ENCODE peak calls at places on chromosomes 2 and 18, in four cellular contexts. M, R, U and D are unnamed samples.

GRCh38 chr2:152532241-152532640 is 185.0 kb downstream of the PRPF40A start:
- DNase-seq in U (no peak), M (no peak), R (no peak), D (no peak)

GRCh38 chr2:147273628-147274027 is 571.2 kb upstream of the ACVR2A start:
- DNase-seq in U (no peak), R (no peak), M (no peak), D (no peak)

GRCh38 chr2:235936493-235936892 is 231.7 kb downstream of the GBX2 start:
- DNase-seq in U (no peak), R (peak; percentile 30), M (peak; percentile 25), D (no peak)

GRCh38 chr2:40315684-40316083 is 136.2 kb downstream of the SLC8A1 start:
- DNase-seq in R (no peak), M (no peak), U (no peak), D (no peak)

GRCh38 chr2:150570712-150571111 is 83.2 kb upstream of the RND3 start:
- DNase-seq in M (no peak), U (no peak), R (no peak), D (no peak)

GRCh38 chr2:5696351-5696740 is 4.2 kb downstream of the SOX11 start:
- DNase-seq in R (no peak), M (no peak), U (no peak), D (no peak)

GRCh38 chr2:233700028-233700635 is 7.4 kb downstream of the UGT1A6 start:
- DNase-seq in R (no peak), M (peak; percentile 56), U (no peak), D (no peak)

GRCh38 chr2:19667085-19667484 is 234.7 kb downstream of the TTC32 start:
- DNase-seq in U (no peak), M (no peak), R (no peak), D (no peak)

GRCh38 chr2:196170202-196170680 is 1.1 kb downstream of the STK17B start:
- DNase-seq in M (peak; percentile 28), U (no peak), R (peak; percentile 23), D (peak; percentile 37)

GRCh38 chr18:29383311-29384273 is 1206.7 kb upstream of the CDH2 start:
- DNase-seq in U (peak; percentile 11), R (no peak), M (no peak), D (no peak)

GRCh38 chr2:216645636-216645950 is 12.4 kb downstream of the IGFBP2 start:
- DNase-seq in R (no peak), M (no peak), U (no peak), D (no peak)

GRCh38 chr18:1039421-1039820 is 134.8 kb downstream of the ADCYAP1 start:
- DNase-seq in R (no peak), M (no peak), U (no peak), D (no peak)

GRCh38 chr18:63850636-63851035 is 36.9 kb upstream of the SERPINB2 start:
- DNase-seq in U (no peak), M (no peak), R (no peak), D (no peak)

GRCh38 chr18:57619881-57620280 is 1.8 kb downstream of the NARS1 start:
- DNase-seq in M (no peak), U (no peak), R (no peak), D (no peak)

GRCh38 chr18:57624988-57625387 is 3.4 kb upstream of the NARS1 start:
- DNase-seq in R (no peak), M (no peak), U (no peak), D (no peak)

DNA sequence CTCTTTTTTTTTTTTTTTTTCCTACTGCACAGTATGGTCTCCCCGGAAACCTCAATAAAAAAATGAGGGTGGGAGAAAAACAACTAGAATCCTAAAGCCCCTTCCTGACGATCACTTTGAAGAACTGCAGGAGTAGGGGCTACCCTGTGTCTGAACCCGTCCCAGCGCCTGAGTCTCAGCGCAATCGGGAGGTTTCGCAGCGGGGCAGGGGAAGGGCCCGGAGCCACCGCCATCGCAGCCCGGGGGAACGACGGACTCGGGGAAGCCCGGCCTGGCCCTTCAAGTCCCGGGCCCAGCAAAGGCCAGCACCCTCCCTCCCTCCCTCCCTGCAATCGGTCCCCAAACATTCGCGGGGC is 406 bp downstream of the NARS1 start:
- DNase-seq in R (no peak), M (no peak), U (no peak), D (peak; percentile 24)
- TF ChIP-seq SP1 in R (no peak), M (no peak), U (no peak), D (no peak)

DNA sequence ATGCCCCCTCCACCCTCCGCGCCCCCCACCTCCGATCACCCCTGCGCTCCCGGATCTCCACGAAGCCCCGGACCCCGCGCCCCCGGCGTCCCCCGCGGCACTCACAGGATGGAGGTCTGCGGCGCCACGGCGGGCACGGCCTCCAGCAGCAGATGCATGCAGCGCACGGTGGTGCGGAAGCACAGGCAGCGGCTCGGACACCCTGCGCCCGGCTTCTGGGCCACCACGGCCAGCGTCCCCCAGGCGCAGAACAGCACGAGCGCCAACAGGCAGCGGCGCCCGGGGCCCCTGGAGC is 217 bp downstream of the PXDN start:
- DNase-seq in M (no peak), U (no peak), R (no peak), D (no peak)
- TF ChIP-seq BHLHE40 in M (no peak), U (no peak), R (no peak), D (no peak)

DNA sequence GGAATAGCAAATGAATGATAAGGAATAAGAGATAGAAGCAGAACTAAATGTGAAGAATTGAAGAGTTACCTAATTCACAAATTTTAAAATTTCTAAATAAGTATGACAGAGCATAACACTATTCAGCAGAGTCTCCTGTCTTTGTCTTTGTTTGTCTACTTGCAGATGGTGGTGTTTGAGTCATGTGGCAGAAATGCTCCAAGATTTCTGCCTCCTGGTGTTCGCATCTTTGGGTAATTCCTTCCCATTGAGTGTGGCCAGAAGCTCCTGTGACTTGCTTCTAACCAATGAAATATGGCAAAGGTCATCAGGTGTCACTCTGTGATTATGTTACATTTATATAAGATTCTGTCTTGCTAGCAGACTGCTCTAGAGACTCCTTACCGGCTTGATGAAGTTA is 45.6 kb upstream of the GALNT3 start:
- DNase-seq in U (no peak), M (no peak), R (no peak), D (no peak)
- TF ChIP-seq SP1 in U (no peak), M (no peak), R (no peak), D (no peak)

GRCh38 chr2:25672500-25673169 is 742 bp downstream of the DTNB start:
- DNase-seq in M (peak; percentile 43), U (no peak), R (no peak), D (peak; percentile 64)
- TF ChIP-seq BHLHE40 in M (no peak), U (no peak), R (no peak), D (no peak)